ENCODE peak calls at places on chromosomes 16 and 17, in six cellular contexts. P is substantia nigra, E is PC-3, F is caudate nucleus, D is cardiac fibroblast, R is iris pigment epithelial cell. Y is an unnamed sample.

GRCh38 chr17:76368545-76368944 is 14.8 kb upstream of the PRPSAP1 start:
- DNase-seq in P (no peak), E (no peak), F (no peak), D (no peak), R (peak), Y (no peak)

GRCh38 chr17:77370536-77370935 is 229.8 kb downstream of the SEC14L1 start:
- DNase-seq in P (no peak), E (no peak), F (no peak), D (no peak), R (no peak), Y (no peak)

GRCh38 chr16:78742501-78743283 is 643.2 kb downstream of the WWOX start:
- DNase-seq in P (no peak), E (no peak), F (no peak), D (no peak), R (no peak), Y (no peak)

GRCh38 chr16:5649762-5650445 is 552.3 kb upstream of the EEF2KMT start:
- DNase-seq in P (no peak), E (no peak), F (no peak), D (no peak), R (no peak), Y (peak)

GRCh38 chr17:43517161-43517560 is 29.0 kb downstream of the ETV4 start:
- DNase-seq in P (no peak), E (no peak), F (no peak), D (no peak), R (no peak), Y (no peak)

GRCh38 chr16:20904507-20905079 is 4.0 kb downstream of the LYRM1 start:
- DNase-seq in P (no peak), E (peak), F (no peak), D (peak), R (peak), Y (no peak)

GRCh38 chr17:56756536-56756935 is 77.2 kb downstream of the C17orf67 start:
- DNase-seq in P (no peak), E (peak), F (no peak), D (peak), R (peak), Y (no peak)

GRCh38 chr17:42198897-42199296 is 4.6 kb upstream of the GHDC start:
- DNase-seq in P (no peak), E (no peak), F (no peak), D (no peak), R (no peak), Y (no peak)

GRCh38 chr16:11208916-11209665 is 46.9 kb downstream of the SOCS1 start:
- DNase-seq in P (no peak), E (no peak), F (no peak), D (peak), R (no peak), Y (no peak)

GRCh38 chr17:39794249-39794970 is 56.7 kb downstream of the GRB7 start:
- DNase-seq in P (no peak), E (no peak), F (no peak), D (no peak), R (no peak), Y (no peak)

GRCh38 chr17:43832168-43832975 is 574 bp downstream of the MPP3 start:
- DNase-seq in P (no peak), E (peak), F (no peak), D (peak), R (peak), Y (peak)

GRCh38 chr17:81526662-81527571 is 1.3 kb upstream of the FSCN2 start:
- DNase-seq in P (no peak), E (no peak), F (no peak), D (no peak), R (no peak), Y (no peak)

GRCh38 chr17:28684963-28685362 is 23.0 kb downstream of the SUPT6H start:
- DNase-seq in P (peak), E (peak), F (peak), D (peak), R (peak), Y (no peak)

GRCh38 chr17:66952031-66952524 is 12.4 kb upstream of the CACNG4 start:
- DNase-seq in P (no peak), E (peak), F (no peak), D (peak), R (peak), Y (peak)

GRCh38 chr17:72383053-72383847 is 262.4 kb downstream of the SOX9 start:
- DNase-seq in P (no peak), E (no peak), F (no peak), D (no peak), R (no peak), Y (no peak)

GRCh38 chr17:57257213-57257873 is 1.0 kb downstream of the MSI2 start:
- DNase-seq in P (no peak), E (no peak), F (no peak), D (peak), R (no peak), Y (no peak)

GRCh38 chr16:24776486-24777220 is 47.2 kb downstream of the TNRC6A start:
- DNase-seq in P (no peak), E (no peak), F (peak), D (peak), R (peak), Y (no peak)

GRCh38 chr16:57062329-57062728 is 30.1 kb upstream of the CPNE2 start:
- DNase-seq in P (no peak), E (no peak), F (no peak), D (no peak), R (no peak), Y (no peak)

GRCh38 chr16:78543066-78543465 is 443.6 kb downstream of the WWOX start:
- DNase-seq in P (no peak), E (no peak), F (no peak), D (no peak), R (no peak), Y (no peak)

GRCh38 chr17:63369233-63369632 is 76.9 kb downstream of the CYB561 start:
- DNase-seq in P (no peak), E (no peak), F (no peak), D (peak), R (peak), Y (no peak)

GRCh38 chr16:50708373-50709060 is 15.1 kb downstream of the NOD2 start:
- DNase-seq in P (no peak), E (no peak), F (no peak), D (no peak), R (no peak), Y (no peak)

GRCh38 chr17:45021607-45022287 is 29.7 kb downstream of the DCAKD start:
- DNase-seq in P (no peak), E (peak), F (peak), D (peak), R (peak), Y (peak)

GRCh38 chr17:50035421-50035879 is 20.5 kb upstream of the ITGA3 start:
- DNase-seq in P (no peak), E (no peak), F (no peak), D (no peak), R (no peak), Y (no peak)

GRCh38 chr16:19885456-19886060 is 910 bp upstream of the GPRC5B start:
- DNase-seq in P (no peak), E (no peak), F (peak), D (no peak), R (no peak), Y (no peak)

GRCh38 chr16:87830673-87831420 is 38.5 kb downstream of the SLC7A5 start:
- DNase-seq in P (no peak), E (no peak), F (no peak), D (no peak), R (no peak), Y (no peak)

GRCh38 chr17:45302649-45303173 is 14.1 kb downstream of the MAP3K14 start:
- DNase-seq in P (no peak), E (no peak), F (no peak), D (peak), R (peak), Y (no peak)

GRCh38 chr17:50218771-50219315 is 17.4 kb upstream of the COL1A1 start:
- DNase-seq in P (no peak), E (peak), F (no peak), D (peak), R (peak), Y (no peak)

GRCh38 chr17:27762527-27763305 is 37.6 kb downstream of the NOS2 start:
- DNase-seq in P (no peak), E (peak), F (no peak), D (peak), R (peak), Y (no peak)

GRCh38 chr16:31181102-31181830 is 1.3 kb downstream of the FUS start:
- DNase-seq in P (no peak), E (peak), F (no peak), D (peak), R (peak), Y (peak)

GRCh38 chr16:81658373-81658772 is 120.7 kb upstream of the PLCG2 start:
- DNase-seq in P (no peak), E (no peak), F (no peak), D (no peak), R (no peak), Y (no peak)

GRCh38 chr17:51006601-51007000 is 114.1 kb downstream of the SPAG9 start:
- DNase-seq in P (no peak), E (no peak), F (no peak), D (peak), R (peak), Y (no peak)

GRCh38 chr17:78735832-78736525 is 46.1 kb downstream of the CYTH1 start:
- DNase-seq in P (no peak), E (peak), F (no peak), D (peak), R (peak), Y (no peak)

GRCh38 chr17:47470836-47471235 is 60.1 kb upstream of the NPEPPS start:
- DNase-seq in P (no peak), E (no peak), F (no peak), D (no peak), R (no peak), Y (no peak)

GRCh38 chr16:69040144-69040909 is 65.1 kb upstream of the HAS3 start:
- DNase-seq in P (no peak), E (peak), F (no peak), D (peak), R (peak), Y (no peak)

GRCh38 chr17:4510615-4510941 is 11.9 kb downstream of the SPNS2 start:
- DNase-seq in P (no peak), E (no peak), F (no peak), D (no peak), R (no peak), Y (no peak)

GRCh38 chr16:79297805-79298204 is 302.7 kb downstream of the MAF start:
- DNase-seq in P (no peak), E (no peak), F (no peak), D (no peak), R (no peak), Y (no peak)

GRCh38 chr17:60802377-60802776 is 124.7 kb downstream of the BCAS3 start:
- DNase-seq in P (no peak), E (no peak), F (no peak), D (no peak), R (no peak), Y (no peak)